ENCODE peak calls at places on chromosomes 13 and 19, in five cellular contexts. R is heart right ventricle, G is Calu3, O is MG63, B is NCI-H1105. Y is an unnamed sample.

GRCh38 chr13:52454459-52454824 is 836 bp upstream of the CKAP2 start:
- DNase-seq in R (no peak), G (peak; percentile 19), O (no peak), B (peak; percentile 42), Y (peak; percentile 19)

GRCh38 chr19:49363265-49364082 is at the start of gene DKKL1:
- DNase-seq in R (peak; percentile 100), G (peak; percentile 95), O (peak; percentile 99), B (no peak), Y (peak; percentile 100)

GRCh38 chr19:5075603-5076002 is 106.7 kb downstream of the KDM4B start:
- DNase-seq in R (no peak), G (no peak), O (no peak), B (no peak), Y (no peak)

GRCh38 chr13:101454767-101455166 is 2.3 kb downstream of the ITGBL1 start:
- DNase-seq in R (no peak), G (no peak), O (no peak), B (no peak), Y (no peak)

GRCh38 chr13:99752373-99752772 is 219.2 kb downstream of the ZIC5 start:
- DNase-seq in R (no peak), G (no peak), O (no peak), B (no peak), Y (no peak)

GRCh38 chr19:1255186-1256161 is 7.1 kb downstream of the MIDN start:
- DNase-seq in R (no peak), G (no peak), O (no peak), B (no peak), Y (no peak)

GRCh38 chr19:32219392-32219791 is 126.0 kb upstream of the ZNF507 start:
- DNase-seq in R (no peak), G (no peak), O (no peak), B (no peak), Y (no peak)

GRCh38 chr19:9644472-9644871 is 23.4 kb upstream of the ZNF561 start:
- DNase-seq in R (no peak), G (no peak), O (no peak), B (no peak), Y (no peak)

GRCh38 chr13:30020726-30021312 is 170.4 kb upstream of the UBL3 start:
- DNase-seq in R (no peak), G (no peak), O (peak; percentile 9), B (no peak), Y (no peak)

GRCh38 chr19:10780368-10780767 is 55.6 kb downstream of the TMED1 start:
- DNase-seq in R (no peak), G (no peak), O (peak; percentile 34), B (no peak), Y (peak; percentile 33)

GRCh38 chr19:33094504-33095067 is 13.6 kb downstream of the GPATCH1 start:
- DNase-seq in R (no peak), G (no peak), O (no peak), B (no peak), Y (no peak)

GRCh38 chr19:47511681-47512080 is 3.2 kb downstream of the NAPA start:
- DNase-seq in R (no peak), G (no peak), O (peak; percentile 83), B (no peak), Y (no peak)

GRCh38 chr13:43880930-43881329 is 1.2 kb downstream of the LACC1 start:
- DNase-seq in R (no peak), G (no peak), O (no peak), B (no peak), Y (no peak)

GRCh38 chr13:40943073-40943472 is 76.0 kb downstream of the ELF1 start:
- DNase-seq in R (no peak), G (no peak), O (no peak), B (no peak), Y (no peak)

GRCh38 chr13:69737129-69737935 is 370.3 kb upstream of the ATXN8OS start:
- DNase-seq in R (no peak), G (no peak), O (no peak), B (no peak), Y (no peak)

GRCh38 chr19:11446652-11447301 is 11.3 kb downstream of the PRKCSH start:
- DNase-seq in R (peak; percentile 74), G (peak; percentile 60), O (peak; percentile 57), B (no peak), Y (peak; percentile 59)

GRCh38 chr13:30125422-30126073 is 181.8 kb downstream of the KATNAL1 start:
- DNase-seq in R (no peak), G (no peak), O (peak; percentile 59), B (peak; percentile 2), Y (peak; percentile 63)

GRCh38 chr13:92734068-92734467 is 492.5 kb upstream of the GPC6 start:
- DNase-seq in R (no peak), G (no peak), O (no peak), B (no peak), Y (no peak)

GRCh38 chr13:91369432-91369831 is 21.9 kb downstream of the MIR17HG start:
- DNase-seq in R (no peak), G (no peak), O (no peak), B (no peak), Y (peak; percentile 42)

GRCh38 chr13:32415019-32415418 is 12.9 kb downstream of the N4BP2L1 start:
- DNase-seq in R (no peak), G (peak; percentile 10), O (no peak), B (no peak), Y (no peak)

GRCh38 chr13:58302349-58302748 is 670.8 kb downstream of the PCDH17 start:
- DNase-seq in R (no peak), G (no peak), O (no peak), B (no peak), Y (no peak)

GRCh38 chr13:92362717-92363116 is 863.9 kb upstream of the GPC6 start:
- DNase-seq in R (no peak), G (no peak), O (no peak), B (peak; percentile 19), Y (no peak)

GRCh38 chr19:45440873-45441654 is 17.3 kb upstream of the ERCC1 start:
- DNase-seq in R (no peak), G (no peak), O (peak; percentile 41), B (no peak), Y (peak; percentile 42)

GRCh38 chr13:77980592-77980991 is 62.0 kb upstream of the EDNRB start:
- DNase-seq in R (no peak), G (no peak), O (peak; percentile 37), B (no peak), Y (peak; percentile 56)

GRCh38 chr19:50850738-50851137 is 4.0 kb upstream of the KLK3 start:
- DNase-seq in R (no peak), G (no peak), O (no peak), B (no peak), Y (no peak)

GRCh38 chr13:48006396-48006795 is 5.3 kb upstream of the SUCLA2 start:
- DNase-seq in R (no peak), G (no peak), O (no peak), B (no peak), Y (no peak)

GRCh38 chr19:38714354-38714778 is 29.9 kb downstream of the CAPN12 start:
- DNase-seq in R (no peak), G (no peak), O (no peak), B (no peak), Y (no peak)

GRCh38 chr19:5058456-5059190 is 89.7 kb downstream of the KDM4B start:
- DNase-seq in R (no peak), G (no peak), O (peak; percentile 63), B (no peak), Y (peak; percentile 35)

GRCh38 chr13:24161010-24161775 is 673 bp downstream of the SPATA13 start:
- DNase-seq in R (peak; percentile 34), G (peak; percentile 38), O (peak; percentile 33), B (peak; percentile 26), Y (peak; percentile 14)